ENCODE peak calls at places on chromosomes 5 and 9, in four cellular contexts. One of them, this sample, is unnamed.
A peak's percentile ranks its signal among the peaks of the same experiment; 100 is the strongest.

GRCh38 chr5:1333986-1334385 is 10.9 kb downstream of the CLPTM1L start:
- DNase-seq in RWPE1: no peak
- DNase-seq in choroid plexus epithelial cell: no peak
- DNase-seq in K562: no peak
- DNase-seq in this sample: no peak

GRCh38 chr5:73764586-73764985 is 138.6 kb downstream of the ARHGEF28 start:
- DNase-seq in RWPE1: peak; percentile 76
- DNase-seq in K562: no peak
- DNase-seq in choroid plexus epithelial cell: peak; percentile 75
- DNase-seq in this sample: no peak

GRCh38 chr9:22307013-22307711 is 139.5 kb upstream of the DMRTA1 start:
- DNase-seq in K562: no peak
- DNase-seq in choroid plexus epithelial cell: peak; percentile 91
- DNase-seq in RWPE1: peak; percentile 53
- DNase-seq in this sample: peak; percentile 44

GRCh38 chr5:122014232-122014940 is 52.6 kb downstream of the SRFBP1 start:
- DNase-seq in K562: no peak
- DNase-seq in RWPE1: no peak
- DNase-seq in choroid plexus epithelial cell: no peak
- DNase-seq in this sample: no peak

GRCh38 chr9:6090272-6090671 is 74.8 kb upstream of the RANBP6 start:
- DNase-seq in RWPE1: no peak
- DNase-seq in K562: no peak
- DNase-seq in choroid plexus epithelial cell: no peak
- DNase-seq in this sample: no peak

GRCh38 chr9:98593354-98594253 is 115.1 kb downstream of the GABBR2 start:
- DNase-seq in K562: no peak
- DNase-seq in RWPE1: no peak
- DNase-seq in choroid plexus epithelial cell: no peak
- DNase-seq in this sample: no peak

GRCh38 chr9:93968451-93969327 is 13.5 kb upstream of the BARX1 start:
- DNase-seq in choroid plexus epithelial cell: peak; percentile 63
- DNase-seq in RWPE1: no peak
- DNase-seq in K562: no peak
- DNase-seq in this sample: no peak

GRCh38 chr9:124291801-124292396 is 34.1 kb downstream of the NEK6 start:
- DNase-seq in K562: no peak
- DNase-seq in choroid plexus epithelial cell: peak; percentile 15
- DNase-seq in RWPE1: no peak
- DNase-seq in this sample: no peak

GRCh38 chr5:175609504-175609903 is 48.4 kb upstream of the HRH2 start:
- DNase-seq in RWPE1: no peak
- DNase-seq in K562: no peak
- DNase-seq in choroid plexus epithelial cell: no peak
- DNase-seq in this sample: no peak

GRCh38 chr9:122261469-122261881 is 3.2 kb downstream of the RBM18 start:
- DNase-seq in choroid plexus epithelial cell: peak; percentile 75
- DNase-seq in K562: peak; percentile 73
- DNase-seq in RWPE1: peak; percentile 32
- DNase-seq in this sample: no peak

GRCh38 chr5:72209515-72210115 is 102.3 kb downstream of the MAP1B start:
- DNase-seq in RWPE1: peak; percentile 63
- DNase-seq in K562: no peak
- DNase-seq in choroid plexus epithelial cell: no peak
- DNase-seq in this sample: no peak

GRCh38 chr5:138972836-138973235 is 97.7 kb upstream of the LRRTM2 start:
- DNase-seq in choroid plexus epithelial cell: no peak
- DNase-seq in RWPE1: no peak
- DNase-seq in K562: no peak
- DNase-seq in this sample: no peak

GRCh38 chr5:149151717-149152116 is 10.4 kb downstream of the ABLIM3 start:
- DNase-seq in choroid plexus epithelial cell: no peak
- DNase-seq in K562: no peak
- DNase-seq in RWPE1: no peak
- DNase-seq in this sample: no peak

GRCh38 chr5:151596839-151597539 is 5.9 kb upstream of the FAT2 start:
- DNase-seq in RWPE1: no peak
- DNase-seq in choroid plexus epithelial cell: peak; percentile 51
- DNase-seq in K562: no peak
- DNase-seq in this sample: peak; percentile 18

GRCh38 chr5:143086851-143087637 is 316.4 kb downstream of the NR3C1 start:
- DNase-seq in K562: no peak
- DNase-seq in choroid plexus epithelial cell: peak; percentile 79
- DNase-seq in RWPE1: peak; percentile 85
- DNase-seq in this sample: no peak

GRCh38 chr5:156474251-156474650 is 147.3 kb downstream of the SGCD start:
- DNase-seq in choroid plexus epithelial cell: no peak
- DNase-seq in RWPE1: no peak
- DNase-seq in K562: no peak
- DNase-seq in this sample: no peak

GRCh38 chr9:98150164-98150563 is 31.1 kb upstream of the TRIM14 start:
- DNase-seq in choroid plexus epithelial cell: no peak
- DNase-seq in K562: peak; percentile 25
- DNase-seq in RWPE1: no peak
- DNase-seq in this sample: no peak

GRCh38 chr5:50699737-50700136 is 33.3 kb downstream of the PARP8 start:
- DNase-seq in RWPE1: peak; percentile 16
- DNase-seq in choroid plexus epithelial cell: peak; percentile 18
- DNase-seq in K562: no peak
- DNase-seq in this sample: no peak

GRCh38 chr5:111439473-111440075 is 72.8 kb downstream of the STARD4 start:
- DNase-seq in K562: no peak
- DNase-seq in RWPE1: peak; percentile 34
- DNase-seq in choroid plexus epithelial cell: peak; percentile 16
- DNase-seq in this sample: no peak

GRCh38 chr9:123302348-123303214 is 34.2 kb upstream of the STRBP start:
- DNase-seq in K562: peak; percentile 81
- DNase-seq in choroid plexus epithelial cell: peak; percentile 9
- DNase-seq in RWPE1: no peak
- DNase-seq in this sample: no peak

GRCh38 chr5:59709833-59710232 is 183.7 kb downstream of the PDE4D start:
- DNase-seq in K562: no peak
- DNase-seq in choroid plexus epithelial cell: peak; percentile 92
- DNase-seq in RWPE1: peak; percentile 45
- DNase-seq in this sample: no peak

GRCh38 chr5:54446169-54446786 is 9.2 kb upstream of the HSPB3 start:
- DNase-seq in RWPE1: no peak
- DNase-seq in choroid plexus epithelial cell: no peak
- DNase-seq in K562: no peak
- DNase-seq in this sample: no peak

GRCh38 chr5:4640793-4641192 is 499.3 kb upstream of the ADAMTS16 start:
- DNase-seq in K562: peak; percentile 5
- DNase-seq in RWPE1: no peak
- DNase-seq in choroid plexus epithelial cell: peak; percentile 10
- DNase-seq in this sample: peak; percentile 16
- TF ChIP-seq CTCF in K562: no peak
- TF ChIP-seq CTCF in RWPE1: peak; percentile 40
- TF ChIP-seq CTCF in choroid plexus epithelial cell: peak; percentile 35
- TF ChIP-seq CTCF in this sample: no peak

GRCh38 chr9:114880276-114880891 is 50.0 kb downstream of the TNFSF8 start:
- DNase-seq in choroid plexus epithelial cell: peak; percentile 57
- DNase-seq in K562: no peak
- DNase-seq in RWPE1: no peak
- DNase-seq in this sample: no peak
- TF ChIP-seq CTCF in choroid plexus epithelial cell: no peak
- TF ChIP-seq CTCF in K562: no peak
- TF ChIP-seq CTCF in RWPE1: no peak
- TF ChIP-seq CTCF in this sample: no peak

GRCh38 chr9:31839273-31839672 is 545.2 kb upstream of the ACO1 start:
- DNase-seq in RWPE1: no peak
- DNase-seq in choroid plexus epithelial cell: peak; percentile 45
- DNase-seq in K562: no peak
- DNase-seq in this sample: no peak
- TF ChIP-seq CTCF in RWPE1: peak; percentile 14
- TF ChIP-seq CTCF in choroid plexus epithelial cell: peak; percentile 26
- TF ChIP-seq CTCF in K562: no peak
- TF ChIP-seq CTCF in this sample: no peak

DNA sequence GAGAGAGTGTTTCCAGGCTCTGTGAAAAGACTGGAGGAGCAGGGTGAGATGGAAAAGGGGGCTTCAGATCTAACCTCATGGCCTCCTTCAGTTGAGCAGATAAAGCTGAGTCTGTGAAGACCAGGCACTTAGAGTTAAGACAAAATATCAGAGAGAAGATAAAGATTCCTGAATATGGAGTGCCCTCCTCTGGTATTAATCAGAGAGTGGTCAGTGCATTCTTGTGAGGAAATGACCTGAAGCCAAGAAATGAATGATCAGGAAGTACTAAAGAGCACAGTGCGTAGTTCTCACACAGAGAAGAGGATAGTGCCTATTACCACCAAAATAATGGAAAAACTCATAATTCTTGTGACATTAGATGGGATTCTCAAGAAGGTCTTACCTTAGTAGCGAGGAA is 1417.0 kb upstream of the ACO1 start:
- DNase-seq in RWPE1: peak; percentile 11
- DNase-seq in K562: no peak
- DNase-seq in choroid plexus epithelial cell: peak; percentile 57
- DNase-seq in this sample: no peak
- TF ChIP-seq CTCF in RWPE1: peak; percentile 8
- TF ChIP-seq CTCF in K562: no peak
- TF ChIP-seq CTCF in choroid plexus epithelial cell: peak; percentile 29
- TF ChIP-seq CTCF in this sample: no peak

GRCh38 chr5:168347786-168348414 is 56.5 kb downstream of the WWC1 start:
- DNase-seq in RWPE1: no peak
- DNase-seq in K562: no peak
- DNase-seq in choroid plexus epithelial cell: no peak
- DNase-seq in this sample: no peak
- TF ChIP-seq CTCF in RWPE1: no peak
- TF ChIP-seq CTCF in K562: no peak
- TF ChIP-seq CTCF in choroid plexus epithelial cell: no peak
- TF ChIP-seq CTCF in this sample: no peak

This sample was measured in endothelial cell.